ENCODE peak calls at places on chromosomes 6 and 20, in six cellular contexts. V, Y, C, Z, A and Q are unnamed samples.

GRCh38 chr6:90177544-90178293 is 118.9 kb downstream of the BACH2 start:
- DNase-seq in A (no peak), Y (no peak), Z (no peak), V (no peak), C (no peak), Q (no peak)

GRCh38 chr20:33059741-33060390 is 6.2 kb downstream of the BPIFB3 start:
- DNase-seq in Z (no peak), V (no peak), Y (no peak), A (no peak), C (no peak), Q (no peak)

GRCh38 chr6:165010556-165011535 is 298.6 kb downstream of the C6orf118 start:
- DNase-seq in Z (no peak), V (peak; percentile 76), Y (no peak), A (peak; percentile 71), C (no peak), Q (no peak)

GRCh38 chr6:44238687-44239350 is 8.1 kb upstream of the HSP90AB1 start:
- DNase-seq in Y (no peak), A (peak; percentile 63), Z (no peak), V (no peak), C (no peak), Q (no peak)

GRCh38 chr20:45456632-45457031 is 12.9 kb upstream of the WFDC2 start:
- DNase-seq in Z (peak; percentile 46), A (peak; percentile 64), C (peak; percentile 61), Y (no peak), V (no peak), Q (no peak)

GRCh38 chr20:26209171-26209941 is 512.7 kb upstream of the ZNF337 start:
- DNase-seq in Y (no peak), C (peak; percentile 37), Z (no peak), A (peak; percentile 4), V (no peak), Q (no peak)

GRCh38 chr6:125099211-125100017 is 54.2 kb upstream of the TPD52L1 start:
- DNase-seq in Y (no peak), A (peak; percentile 41), Z (peak; percentile 19), C (peak; percentile 66), V (no peak), Q (no peak)

GRCh38 chr6:113565306-113565705 is 291.8 kb upstream of the MARCKS start:
- DNase-seq in A (no peak), V (no peak), Y (no peak), C (no peak), Z (no peak), Q (no peak)

GRCh38 chr20:45036044-45036755 is 64.7 kb downstream of the KCNS1 start:
- DNase-seq in V (peak; percentile 52), A (peak; percentile 89), Z (no peak), Y (peak; percentile 42), C (no peak), Q (no peak)

GRCh38 chr6:68108243-68108835 is 526.7 kb upstream of the ADGRB3 start:
- DNase-seq in Y (peak; percentile 1), A (peak; percentile 72), Z (no peak), C (no peak), V (no peak), Q (peak; percentile 41)

GRCh38 chr20:52105045-52105572 is 86.5 kb downstream of the ZFP64 start:
- DNase-seq in C (peak; percentile 76), A (peak; percentile 44), Z (no peak), Y (no peak), V (no peak), Q (no peak)

GRCh38 chr6:90467546-90467945 is 119.3 kb downstream of the MAP3K7 start:
- DNase-seq in Z (no peak), Y (no peak), A (peak; percentile 52), C (no peak), V (no peak), Q (no peak)

GRCh38 chr6:148811472-148811871 is 64.6 kb downstream of the UST start:
- DNase-seq in V (no peak), Y (no peak), C (no peak), A (no peak), Z (no peak), Q (no peak)

GRCh38 chr6:124858564-124858963 is 103.7 kb upstream of the RNF217 start:
- DNase-seq in A (peak; percentile 27), V (no peak), C (no peak), Z (no peak), Y (no peak), Q (no peak)

GRCh38 chr20:13670160-13670559 is 31.4 kb upstream of the TASP1 start:
- DNase-seq in A (no peak), Y (no peak), C (peak; percentile 16), V (no peak), Z (no peak), Q (no peak)

GRCh38 chr20:7974785-7975435 is 34.7 kb upstream of the HAO1 start:
- DNase-seq in V (no peak), A (no peak), Z (no peak), Y (no peak), C (no peak), Q (no peak)

GRCh38 chr6:127464881-127465459 is 5.8 kb upstream of the KIAA0408 start:
- DNase-seq in C (peak; percentile 77), Y (no peak), A (peak; percentile 71), V (no peak), Z (peak; percentile 60), Q (no peak)

GRCh38 chr20:46246527-46246926 is 61.8 kb downstream of the CDH22 start:
- DNase-seq in Z (no peak), C (no peak), V (no peak), A (no peak), Y (no peak), Q (no peak)

GRCh38 chr20:14451458-14451857 is 114.0 kb upstream of the FLRT3 start:
- DNase-seq in A (no peak), Z (no peak), Y (no peak), V (no peak), C (peak; percentile 16), Q (no peak)

GRCh38 chr6:96301781-96302180 is 219.8 kb upstream of the UFL1 start:
- DNase-seq in Y (no peak), C (no peak), A (no peak), V (peak; percentile 70), Z (no peak), Q (no peak)

GRCh38 chr20:49877254-49877990 is 37.9 kb downstream of the SPATA2 start:
- DNase-seq in V (no peak), Z (no peak), A (no peak), Y (no peak), C (no peak), Q (no peak)

GRCh38 chr20:37318046-37318445 is 27.9 kb upstream of the SRC start:
- DNase-seq in Z (no peak), A (no peak), V (no peak), C (no peak), Y (no peak), Q (no peak)

GRCh38 chr20:16966276-16966880 is 218.2 kb downstream of the OTOR start:
- DNase-seq in C (no peak), Z (no peak), A (no peak), Y (no peak), V (no peak), Q (no peak)

GRCh38 chr6:166330612-166331011 is 11.7 kb downstream of the SFT2D1 start:
- DNase-seq in Z (no peak), C (peak; percentile 90), A (peak; percentile 28), Y (no peak), V (no peak), Q (no peak)

GRCh38 chr6:44133003-44133931 is 5.9 kb downstream of the TMEM63B start:
- DNase-seq in Z (no peak), Y (no peak), A (peak; percentile 47), V (no peak), C (peak; percentile 50), Q (no peak)

GRCh38 chr6:135141728-135142127 is 39.4 kb upstream of the MYB start:
- DNase-seq in Z (no peak), V (no peak), Y (no peak), A (no peak), C (no peak), Q (no peak)

GRCh38 chr6:52914516-52914915 is 5.0 kb upstream of the GSTA3 start:
- DNase-seq in Y (no peak), A (no peak), Z (no peak), V (no peak), C (no peak), Q (no peak)
- TF ChIP-seq CTCF in Y (no peak), A (no peak), Z (no peak), V (no peak), C (no peak), Q (no peak)

GRCh38 chr6:168333039-168333438 is 13.5 kb upstream of the DACT2 start:
- DNase-seq in Y (no peak), A (no peak), Z (no peak), C (no peak), V (no peak), Q (no peak)
- TF ChIP-seq CTCF in Y (no peak), A (no peak), Z (no peak), C (peak; percentile 31), V (peak; percentile 16), Q (no peak)

DNA sequence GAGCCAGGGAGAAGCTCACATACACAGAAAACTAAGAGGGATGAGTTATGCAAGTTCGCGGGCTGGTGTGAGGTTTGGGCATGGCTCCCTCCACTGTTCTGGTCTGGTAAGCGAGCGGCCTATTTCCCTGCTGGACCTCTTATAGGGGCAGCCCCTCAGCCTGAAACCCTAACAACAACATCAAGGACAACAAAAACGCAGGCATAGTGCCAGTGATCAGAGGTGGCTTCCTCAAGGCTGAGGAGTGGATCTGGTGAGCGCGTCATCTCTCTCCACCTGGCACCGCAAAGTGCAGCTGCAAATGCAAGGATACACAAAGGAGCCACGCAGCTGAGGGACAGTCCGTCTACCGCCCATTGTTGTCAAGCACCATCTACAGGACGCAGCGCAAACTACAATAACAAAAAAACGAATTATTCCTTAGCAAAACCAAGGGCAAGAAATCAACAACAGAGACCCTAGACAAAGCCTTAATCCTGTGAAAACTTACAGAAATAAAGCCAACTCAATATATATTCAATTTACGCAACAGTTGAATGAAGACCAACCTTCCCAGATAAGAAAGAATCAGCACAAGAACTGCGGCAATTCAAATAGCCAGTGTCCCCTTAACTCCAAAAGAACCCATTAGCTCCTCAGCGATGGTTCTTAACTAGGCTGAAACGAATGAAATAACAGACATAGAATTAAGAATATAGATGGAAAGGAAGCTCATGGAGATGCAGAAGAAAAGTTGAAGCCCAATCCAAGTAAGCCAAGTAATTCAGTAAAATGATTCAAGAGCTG is 9.2 kb upstream of the DEFB110 start:
- DNase-seq in Z (no peak), V (no peak), A (peak; percentile 52), Y (no peak), C (peak; percentile 67), Q (no peak)
- TF ChIP-seq CTCF in Z (peak; percentile 19), V (peak; percentile 39), A (peak; percentile 61), Y (peak; percentile 52), C (no peak), Q (no peak)

DNA sequence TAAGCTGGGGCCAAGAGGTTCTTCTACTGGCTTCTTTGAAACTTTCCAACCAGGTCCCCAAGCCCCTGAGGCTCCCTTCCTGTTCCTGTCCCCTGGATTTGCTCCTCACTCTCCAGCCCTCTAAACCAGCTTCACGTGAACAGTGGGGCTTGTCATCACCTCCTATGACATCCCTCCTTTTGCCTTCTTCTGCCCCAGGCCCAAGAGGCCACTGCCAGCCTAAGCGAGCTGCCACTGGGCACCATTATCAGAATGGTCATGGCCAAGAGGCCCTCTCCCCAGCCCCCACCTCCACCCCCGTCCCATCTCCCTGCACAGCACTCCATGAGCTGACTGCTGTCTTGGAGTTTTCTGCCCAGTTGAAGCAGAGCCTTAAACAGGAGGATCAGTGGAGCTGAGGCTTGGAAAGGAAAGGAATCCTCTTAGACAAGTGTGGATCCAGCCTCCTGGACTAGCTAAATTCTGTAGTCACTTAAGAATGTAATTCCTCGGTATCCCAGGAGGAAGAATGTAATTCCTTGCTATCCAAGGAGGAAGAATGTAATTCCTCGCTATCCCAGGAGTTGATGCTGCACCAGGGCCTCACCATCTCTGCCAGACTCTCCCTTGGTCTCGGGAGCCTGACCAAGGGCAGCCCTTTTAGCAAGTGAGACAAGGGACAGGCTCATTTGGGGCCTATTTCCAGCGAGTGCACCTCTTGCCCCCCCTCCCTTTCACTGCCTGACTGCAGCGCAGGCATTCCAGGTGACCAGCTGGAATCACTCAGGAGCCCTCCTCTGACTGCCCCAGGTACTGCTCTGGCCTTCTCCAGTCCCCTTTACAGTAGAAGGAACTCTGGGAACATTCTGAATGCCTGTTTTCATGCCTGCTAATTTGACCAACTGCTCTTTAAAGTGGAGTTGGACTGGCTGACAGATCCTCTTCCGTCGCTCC is 76.4 kb downstream of the TCP11 start:
- DNase-seq in C (no peak), Z (no peak), Y (no peak), A (no peak), V (no peak), Q (no peak)
- TF ChIP-seq CTCF in C (no peak), Z (no peak), Y (no peak), A (no peak), V (no peak), Q (no peak)